ENCODE peak calls at places on chromosome 13, in ten cellular contexts. N is tibial nerve, Y is esophagus squamous epithelium, Z is heart right ventricle, M is thyroid gland, P is GM23338, I is OCI-LY7, U is endodermal cell, A is lung, B is PC-9. X is an unnamed sample.
A peak's percentile ranks its signal among the peaks of the same experiment; 100 is the strongest.

GRCh38 chr13:79011179-79011578 is 352.2 kb upstream of the OBI1 start:
- DNase-seq in N (no peak), Y (no peak), Z (no peak), M (no peak), P (no peak), I (no peak), U (no peak), A (no peak), B (no peak), X (no peak)

GRCh38 chr13:106690779-106691178 is 122.8 kb upstream of the ARGLU1 start:
- DNase-seq in N (no peak), Y (no peak), Z (no peak), M (no peak), P (no peak), I (no peak), U (no peak), A (no peak), B (no peak), X (no peak)

GRCh38 chr13:28442872-28443271 is 52.1 kb downstream of the FLT1 start:
- DNase-seq in N (no peak), Y (no peak), Z (no peak), M (no peak), P (no peak), I (no peak), U (no peak), A (no peak), B (no peak), X (no peak)

GRCh38 chr13:76886292-76887061 is at the start of gene KCTD12:
- DNase-seq in N (peak; percentile 83), Y (peak; percentile 57), Z (peak; percentile 90), M (peak; percentile 87), P (peak; percentile 82), I (peak; percentile 64), U (peak; percentile 87), A (peak; percentile 87), B (peak; percentile 24), X (peak; percentile 94)

GRCh38 chr13:101978546-101979315 is 423.1 kb downstream of the FGF14 start:
- DNase-seq in N (no peak), Y (no peak), Z (no peak), M (no peak), P (no peak), I (no peak), U (peak; percentile 43), A (no peak), B (no peak), X (no peak)

GRCh38 chr13:36919833-36920611 is at the start of gene SMAD9:
- DNase-seq in N (peak; percentile 70), Y (no peak), Z (peak; percentile 82), M (peak; percentile 94), P (peak; percentile 78), I (peak; percentile 73), U (peak; percentile 85), A (peak; percentile 62), B (peak; percentile 33), X (peak; percentile 92)

GRCh38 chr13:106566682-106567420 is 1.1 kb downstream of the ARGLU1 start:
- DNase-seq in N (peak; percentile 28), Y (peak; percentile 19), Z (peak; percentile 65), M (peak; percentile 54), P (peak; percentile 75), I (peak; percentile 67), U (peak; percentile 79), A (peak; percentile 75), B (peak; percentile 23), X (peak; percentile 71)

GRCh38 chr13:98293103-98293502 is 116.0 kb upstream of the RNF113B start:
- DNase-seq in N (no peak), Y (no peak), Z (no peak), M (no peak), P (no peak), I (no peak), U (no peak), A (peak; percentile 46), B (no peak), X (no peak)

GRCh38 chr13:32261567-32261966 is 53.6 kb downstream of the ZAR1L start:
- DNase-seq in N (peak; percentile 24), Y (no peak), Z (peak; percentile 91), M (peak; percentile 40), P (no peak), I (no peak), U (no peak), A (peak; percentile 72), B (no peak), X (peak; percentile 26)

GRCh38 chr13:19845758-19846157 is 17.7 kb downstream of the ZMYM5 start:
- DNase-seq in N (no peak), Y (no peak), Z (no peak), M (no peak), P (no peak), I (no peak), U (no peak), A (no peak), B (peak; percentile 35), X (peak; percentile 96)

GRCh38 chr13:61795580-61795979 is 379.9 kb upstream of the PCDH20 start:
- DNase-seq in N (no peak), Y (no peak), Z (no peak), M (no peak), P (no peak), I (no peak), U (no peak), A (no peak), B (no peak), X (no peak)

GRCh38 chr13:52746141-52746540 is 6.5 kb upstream of the CNMD start:
- DNase-seq in N (no peak), Y (no peak), Z (no peak), M (no peak), P (no peak), I (no peak), U (no peak), A (no peak), B (no peak), X (no peak)

GRCh38 chr13:40518481-40518882 is 148.0 kb downstream of the FOXO1 start:
- DNase-seq in N (no peak), Y (no peak), Z (no peak), M (no peak), P (no peak), I (no peak), U (peak; percentile 67), A (no peak), B (peak; percentile 20), X (no peak)

GRCh38 chr13:76887070-76887563 is 912 bp upstream of the KCTD12 start:
- DNase-seq in N (no peak), Y (no peak), Z (peak; percentile 21), M (peak; percentile 16), P (peak; percentile 46), I (no peak), U (peak; percentile 71), A (no peak), B (no peak), X (peak; percentile 79)

GRCh38 chr13:109162248-109163051 is 533.0 kb downstream of the MYO16 start:
- DNase-seq in N (no peak), Y (no peak), Z (no peak), M (no peak), P (no peak), I (peak; percentile 89), U (no peak), A (no peak), B (no peak), X (no peak)

GRCh38 chr13:90883592-90883991 is 463.9 kb upstream of the MIR17HG start:
- DNase-seq in N (no peak), Y (no peak), Z (no peak), M (no peak), P (no peak), I (no peak), U (no peak), A (no peak), B (no peak), X (no peak)
- TF ChIP-seq CTCF in N (no peak), Y (no peak), Z (no peak), M (no peak), P (no peak), I (peak; percentile 53), U (no peak), A (no peak), B (no peak), X (no peak)

GRCh38 chr13:97287047-97287383 is 64.9 kb downstream of the MBNL2 start:
- DNase-seq in N (no peak), Y (no peak), Z (no peak), M (no peak), P (no peak), I (no peak), U (no peak), A (no peak), B (no peak), X (no peak)

GRCh38 chr13:97288486-97288900 is 66.4 kb downstream of the MBNL2 start:
- DNase-seq in N (no peak), Y (no peak), Z (no peak), M (no peak), P (no peak), I (no peak), U (no peak), A (no peak), B (no peak), X (no peak)

GRCh38 chr13:97285221-97285955 is 63.3 kb downstream of the MBNL2 start:
- DNase-seq in N (no peak), Y (no peak), Z (no peak), M (no peak), P (no peak), I (no peak), U (no peak), A (no peak), B (no peak), X (no peak)

GRCh38 chr13:97286317-97287046 is 64.3 kb downstream of the MBNL2 start:
- DNase-seq in N (no peak), Y (no peak), Z (no peak), M (no peak), P (no peak), I (no peak), U (no peak), A (no peak), B (no peak), X (no peak)

GRCh38 chr13:97289514-97290298 is 67.6 kb downstream of the MBNL2 start:
- DNase-seq in N (no peak), Y (no peak), Z (no peak), M (no peak), P (no peak), I (no peak), U (no peak), A (no peak), B (no peak), X (no peak)
- H3K4me1 ChIP-seq in N (no peaks in the 10 kb centered on the region), Y (peaks cover 21% of the 10 kb centered on the region), Z (peaks cover 14% of the 10 kb centered on the region), M (peaks cover 6% of the 10 kb centered on the region), P (no peaks in the 10 kb centered on the region), I (no peaks in the 10 kb centered on the region), U (no peaks in the 10 kb centered on the region), A (peaks cover 3% of the 10 kb centered on the region), B (peaks cover 5% of the 10 kb centered on the region), X (no peaks in the 10 kb centered on the region)

GRCh38 chr13:50940509-50940908 is 30.9 kb downstream of the RNASEH2B start:
- DNase-seq in N (no peak), Y (no peak), Z (no peak), M (no peak), P (no peak), I (no peak), U (no peak), A (no peak), B (no peak), X (no peak)
- H3K36me3 ChIP-seq in N (no peaks in the 10 kb centered on the region), Y (peaks cover 67% of the 10 kb centered on the region), Z (no peaks in the 10 kb centered on the region), M (peaks cover 2% of the 10 kb centered on the region), P (peaks cover 6% of the 10 kb centered on the region), I (peaks cover 93% of the 10 kb centered on the region), U (peaks cover 10% of the 10 kb centered on the region), A (peaks cover 8% of the 10 kb centered on the region), B (peaks cover 6% of the 10 kb centered on the region), X (no peaks in the 10 kb centered on the region)

DNA sequence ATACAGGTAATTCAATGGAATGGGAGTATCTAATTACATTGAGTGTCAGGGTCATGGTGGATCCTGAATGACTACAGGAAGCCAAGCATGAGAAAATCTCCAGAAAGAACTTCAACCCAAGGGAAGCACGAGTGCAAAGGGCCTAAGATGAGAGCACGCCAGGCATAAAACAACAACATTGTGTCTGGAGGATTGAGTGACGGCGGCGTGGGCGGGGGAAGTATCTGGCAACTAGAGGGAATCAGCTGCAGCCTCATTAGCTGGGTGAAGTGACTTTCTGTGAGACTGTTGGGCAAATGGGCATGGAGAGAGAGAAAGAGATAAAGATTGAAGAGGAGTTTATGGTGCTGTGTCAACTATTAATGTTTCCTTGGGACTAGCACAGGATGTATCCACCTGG is 194.3 kb downstream of the GPC6 start:
- DNase-seq in N (no peak), Y (no peak), Z (no peak), M (peak; percentile 3), P (peak; percentile 23), I (no peak), U (peak; percentile 54), A (no peak), B (no peak), X (no peak)
- TF ChIP-seq CTCF in N (no peak), Y (no peak), Z (no peak), M (no peak), P (no peak), I (no peak), U (no peak), A (no peak), B (no peak), X (no peak)